ENCODE peak calls at places on chromosomes 11 and 22, in four cellular contexts. V is fibroblast of pulmonary artery, A is suprapubic skin, I is stomach. F is an unnamed sample.
A peak's percentile ranks its signal among the peaks of the same experiment; 100 is the strongest.

GRCh38 chr11:94868468-94868867 is 100.3 kb downstream of the AMOTL1 start:
- DNase-seq in A (no peak), I (no peak), V (no peak), F (no peak)

GRCh38 chr22:21067075-21067900 is 21.5 kb downstream of the LRRC74B start:
- DNase-seq in A (no peak), V (no peak), I (no peak), F (no peak)

GRCh38 chr11:33543823-33544222 is 156.8 kb downstream of the C11orf91 start:
- DNase-seq in I (no peak), A (no peak), V (no peak), F (no peak)

GRCh38 chr11:121613724-121614123 is 161.0 kb upstream of the SORL1-AS1 start:
- DNase-seq in A (no peak), V (peak; percentile 20), I (no peak), F (no peak)

GRCh38 chr11:11528986-11529385 is 92.8 kb downstream of the GALNT18 start:
- DNase-seq in V (no peak), A (no peak), I (no peak), F (no peak)

GRCh38 chr22:20021196-20022181 is 579 bp downstream of the TANGO2 start:
- DNase-seq in I (peak; percentile 85), V (peak; percentile 46), A (no peak), F (peak; percentile 10)

GRCh38 chr22:39527481-39527961 is 5.0 kb downstream of the RPS19BP1 start:
- DNase-seq in A (no peak), V (no peak), I (peak; percentile 59), F (no peak)

GRCh38 chr11:6307879-6308278 is 12.4 kb downstream of the CAVIN3 start:
- DNase-seq in A (no peak), I (no peak), V (no peak), F (no peak)

GRCh38 chr22:28953399-28953798 is 70.0 kb downstream of the ZNRF3 start:
- DNase-seq in V (no peak), A (no peak), I (no peak), F (no peak)

GRCh38 chr22:28951530-28951929 is 68.2 kb downstream of the ZNRF3 start:
- DNase-seq in A (no peak), I (no peak), V (no peak), F (no peak)

GRCh38 chr22:28952857-28953256 is 69.5 kb downstream of the ZNRF3 start:
- DNase-seq in V (peak; percentile 25), A (no peak), I (no peak), F (peak; percentile 14)

GRCh38 chr22:28950567-28951411 is 67.4 kb downstream of the ZNRF3 start:
- DNase-seq in V (no peak), A (no peak), I (no peak), F (no peak)

GRCh38 chr22:28951969-28952521 is 68.7 kb downstream of the ZNRF3 start:
- DNase-seq in A (no peak), V (peak; percentile 49), I (no peak), F (peak; percentile 65)
- H3K4me3 ChIP-seq in A (no peak overlapping the region), V (no peak overlapping the region), I (no peak overlapping the region), F (no peak overlapping the region)

GRCh38 chr11:123690490-123690889 is 36.1 kb upstream of the SCN3B start:
- DNase-seq in V (peak; percentile 55), I (no peak), A (no peak), F (no peak)

GRCh38 chr11:123700774-123701173 is 40.7 kb downstream of the ZNF202 start:
- DNase-seq in V (no peak), I (no peak), A (no peak), F (no peak)

GRCh38 chr11:123694551-123694950 is 40.1 kb upstream of the SCN3B start:
- DNase-seq in V (no peak), A (no peak), I (no peak), F (no peak)

GRCh38 chr11:123702137-123702536 is 39.3 kb downstream of the ZNF202 start:
- DNase-seq in V (no peak), I (no peak), A (no peak), F (no peak)

GRCh38 chr11:123696183-123696582 is 41.8 kb upstream of the SCN3B start:
- DNase-seq in I (no peak), V (no peak), A (no peak), F (no peak)
- TF ChIP-seq CTCF in I (no peak), V (peak; percentile 4), A (no peak), F (no peak)

GRCh38 chr11:27420217-27420616 is 52.4 kb downstream of the LGR4 start:
- DNase-seq in I (no peak), V (no peak), A (no peak), F (no peak)
- H3K4me3 ChIP-seq in I (no peak overlapping the region), V (no peak overlapping the region), A (no peak overlapping the region), F (no peak overlapping the region)

DNA sequence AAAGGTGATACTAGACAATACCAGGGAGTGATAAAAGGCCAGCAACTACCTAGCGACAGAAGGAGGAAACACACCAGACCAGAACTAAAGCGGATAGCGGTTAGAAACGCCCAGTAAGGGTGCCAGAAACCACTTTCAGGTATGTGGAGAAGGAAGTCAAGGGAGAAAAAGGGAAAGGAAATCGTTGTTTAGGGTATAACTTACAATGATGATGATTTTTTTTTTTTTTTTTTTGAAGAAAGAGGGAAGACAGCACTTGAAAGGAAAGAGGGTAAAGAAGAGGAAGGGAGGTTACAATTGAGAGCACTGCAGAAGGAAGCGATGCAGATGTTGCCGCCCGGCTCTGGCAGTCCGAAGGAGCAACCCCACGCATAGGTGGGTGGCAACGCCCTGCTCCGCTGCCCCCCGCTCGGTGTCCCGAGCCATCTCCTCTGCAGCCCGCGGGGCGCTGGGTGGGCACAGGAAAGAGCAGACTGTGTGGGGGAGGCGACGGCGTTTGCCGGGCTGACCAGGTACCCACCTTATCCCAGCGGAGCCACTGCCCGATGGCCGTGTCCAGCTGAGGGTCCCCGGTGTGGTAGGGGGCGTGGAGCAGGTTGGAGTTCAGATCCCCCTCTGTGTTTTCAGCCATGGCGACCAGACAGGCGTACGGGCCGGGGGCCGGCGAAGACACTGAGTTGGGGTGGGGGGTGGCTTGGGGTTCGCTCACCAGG is 546 bp downstream of the PGM2L1 start:
- DNase-seq in A (no peak), I (peak; percentile 33), V (no peak), F (no peak)
- TF ChIP-seq CTCF in A (no peak), I (no peak), V (no peak), F (peak; percentile 18)

GRCh38 chr11:803467-803742 is 1.6 kb downstream of the PIDD1 start:
- DNase-seq in I (no peak), V (no peak), A (no peak), F (no peak)
- H3K4me3 ChIP-seq in I (no peak overlapping the region), V (no peak overlapping the region), A (no peak overlapping the region), F (peak overlapping the region; percentile 50)

GRCh38 chr22:44828193-44828592 is 75.8 kb downstream of the ARHGAP8 start:
- DNase-seq in I (no peak), A (no peak), V (no peak), F (no peak)
- TF ChIP-seq CTCF in I (no peak), A (no peak), V (peak; percentile 43), F (peak; percentile 51)

GRCh38 chr11:209275-210121 is 2.0 kb downstream of the RIC8A start:
- DNase-seq in A (peak; percentile 66), I (peak; percentile 24), V (no peak), F (no peak)

GRCh38 chr11:210803-211180 is 3.3 kb downstream of the RIC8A start:
- DNase-seq in A (peak; percentile 57), V (no peak), I (peak; percentile 17), F (no peak)

GRCh38 chr11:208917-209260 is 1.4 kb downstream of the RIC8A start:
- DNase-seq in A (peak; percentile 84), I (no peak), V (no peak), F (no peak)

GRCh38 chr11:211295-211694 is 3.8 kb downstream of the RIC8A start:
- DNase-seq in A (no peak), I (peak; percentile 25), V (no peak), F (no peak)

DNA sequence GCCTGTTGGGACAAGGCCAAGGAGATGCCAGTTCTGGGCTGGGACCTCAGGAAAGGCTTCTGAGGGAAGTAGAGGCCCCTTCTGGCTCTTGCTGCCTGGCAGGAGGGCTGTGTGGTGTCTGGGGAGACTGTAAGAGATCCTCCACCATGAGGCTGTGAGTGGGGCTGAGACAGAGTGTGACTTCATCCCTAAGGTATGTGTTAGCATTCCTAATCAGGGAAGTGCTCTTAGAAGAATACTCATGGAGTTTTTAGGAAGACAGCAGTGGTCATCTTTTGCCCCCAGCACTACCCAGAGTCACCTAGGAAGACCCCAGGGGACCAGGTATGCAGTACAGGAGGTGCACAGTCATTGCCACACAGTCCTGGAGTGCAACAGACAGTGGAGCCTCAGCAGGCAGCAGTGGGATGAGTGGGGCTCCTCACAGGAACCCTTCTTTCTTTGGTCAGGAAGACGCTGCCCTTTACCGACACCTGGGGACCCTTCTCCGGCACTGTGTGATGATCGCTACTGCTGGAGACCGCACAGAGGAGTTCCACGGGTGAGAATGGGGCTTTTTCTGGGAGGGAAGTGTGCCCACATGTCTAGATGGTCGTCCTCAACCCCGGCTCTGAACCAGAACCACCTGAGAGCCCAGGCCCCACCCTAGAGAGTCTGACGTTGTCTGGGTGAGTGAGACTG is 2.8 kb downstream of the RIC8A start:
- DNase-seq in V (peak; percentile 69), I (peak; percentile 18), A (peak; percentile 56), F (peak; percentile 57)
- H3K4me3 ChIP-seq in V (peak overlapping the region; percentile 93), I (peak overlapping the region; percentile 90), A (peak overlapping the region; percentile 80), F (peak overlapping the region; percentile 96)

GRCh38 chr11:24391165-24391564 is 105.7 kb upstream of the LUZP2 start:
- DNase-seq in V (peak; percentile 69), A (no peak), I (no peak), F (no peak)
- TF ChIP-seq CTCF in V (no peak), A (no peak), I (no peak), F (no peak)

DNA sequence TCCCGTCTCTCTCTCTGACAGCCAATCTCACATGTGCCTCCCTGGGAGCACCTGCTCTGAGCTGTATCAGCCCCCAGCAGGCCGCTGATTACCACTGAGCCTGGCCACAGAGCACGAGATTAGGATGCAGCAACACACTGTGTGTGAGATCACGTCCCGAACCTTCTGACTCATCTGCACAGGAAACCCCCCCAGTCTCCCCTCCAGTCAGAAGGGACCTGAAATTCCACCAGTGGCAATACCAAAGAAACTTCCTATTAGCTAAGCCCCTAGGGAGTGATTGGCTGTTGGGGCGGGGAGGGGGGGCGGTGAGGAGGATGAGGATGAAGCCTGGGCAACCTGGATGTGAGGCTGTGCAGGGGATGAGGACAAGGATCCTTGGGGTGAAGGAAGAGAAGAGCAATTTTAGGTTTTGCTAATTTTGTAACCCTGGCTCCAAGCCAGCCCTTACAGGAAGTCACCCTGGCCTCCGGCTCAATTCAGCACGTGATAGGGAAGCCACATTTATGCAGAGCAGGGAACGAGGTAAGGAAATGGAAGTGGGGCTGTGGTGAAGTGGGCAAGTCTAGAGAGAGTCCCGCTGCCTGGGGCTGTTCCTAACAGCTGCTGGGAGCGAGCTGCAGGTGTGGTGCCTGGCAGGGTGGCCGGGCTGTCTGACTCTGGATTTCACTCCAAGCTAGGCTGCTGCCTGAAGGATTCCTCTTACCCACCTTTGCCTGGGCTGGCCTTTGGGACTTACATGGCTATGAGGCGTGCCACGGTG is 1.9 kb downstream of the SLC43A3 start:
- DNase-seq in V (peak; percentile 97), A (peak; percentile 94), I (peak; percentile 56), F (peak; percentile 44)
- H3K4me3 ChIP-seq in V (peak overlapping the region; percentile 4), A (peak overlapping the region; percentile 52), I (peak overlapping the region; percentile 59), F (no peak overlapping the region)